ENCODE peak calls at places on chromosomes 2 and 18, in five cellular contexts. E is adrenal gland, H is IMR-90, C is tibial nerve, G is erythroblast. R is an unnamed sample.

GRCh38 chr18:74252032-74252380 is 39.8 kb downstream of the CYB5A start:
- DNase-seq in E (no peak), H (peak; percentile 53), C (no peak), G (no peak), R (no peak)

GRCh38 chr2:29834624-29835023 is 86.8 kb downstream of the ALK start:
- DNase-seq in E (no peak), H (no peak), C (no peak), G (no peak), R (no peak)

GRCh38 chr2:41736586-41736985 is 311.2 kb upstream of the PKDCC start:
- DNase-seq in E (no peak), H (no peak), C (no peak), G (no peak), R (no peak)

GRCh38 chr18:24022141-24022540 is 7.6 kb downstream of the TTC39C start:
- DNase-seq in E (no peak), H (peak; percentile 55), C (no peak), G (no peak), R (no peak)

GRCh38 chr2:236498369-236498768 is 71.3 kb upstream of the ACKR3 start:
- DNase-seq in E (no peak), H (peak; percentile 9), C (no peak), G (no peak), R (no peak)

GRCh38 chr2:25763575-25763974 is 90.2 kb upstream of the DTNB start:
- DNase-seq in E (no peak), H (no peak), C (no peak), G (no peak), R (no peak)

GRCh38 chr2:226187601-226188000 is 612.0 kb downstream of the IRS1 start:
- DNase-seq in E (no peak), H (peak; percentile 95), C (no peak), G (no peak), R (no peak)

GRCh38 chr2:36380624-36381481 is 25.3 kb downstream of the CRIM1 start:
- DNase-seq in E (no peak), H (no peak), C (no peak), G (no peak), R (peak; percentile 60)

GRCh38 chr2:3269425-3270094 is 108.1 kb downstream of the EIPR1 start:
- DNase-seq in E (no peak), H (no peak), C (no peak), G (no peak), R (no peak)

GRCh38 chr2:215870088-215870490 is 143.3 kb downstream of the MREG start:
- DNase-seq in E (no peak), H (peak; percentile 72), C (no peak), G (peak; percentile 79), R (no peak)

GRCh38 chr18:48949606-48950535 is 894 bp downstream of the SMAD7 start:
- DNase-seq in E (no peak), H (peak; percentile 60), C (no peak), G (peak; percentile 22), R (no peak)

GRCh38 chr2:50143822-50144575 is 887.9 kb downstream of the NRXN1 start:
- DNase-seq in E (peak; percentile 14), H (no peak), C (no peak), G (peak; percentile 29), R (peak; percentile 21)

GRCh38 chr2:135744761-135745314 is 3.2 kb downstream of the UBXN4 start:
- DNase-seq in E (no peak), H (peak; percentile 17), C (no peak), G (peak; percentile 47), R (peak; percentile 32)
- TF ChIP-seq POLR2A in E (no peak), H (no peak), C (no peak), G (no peak), R (no peak)

DNA sequence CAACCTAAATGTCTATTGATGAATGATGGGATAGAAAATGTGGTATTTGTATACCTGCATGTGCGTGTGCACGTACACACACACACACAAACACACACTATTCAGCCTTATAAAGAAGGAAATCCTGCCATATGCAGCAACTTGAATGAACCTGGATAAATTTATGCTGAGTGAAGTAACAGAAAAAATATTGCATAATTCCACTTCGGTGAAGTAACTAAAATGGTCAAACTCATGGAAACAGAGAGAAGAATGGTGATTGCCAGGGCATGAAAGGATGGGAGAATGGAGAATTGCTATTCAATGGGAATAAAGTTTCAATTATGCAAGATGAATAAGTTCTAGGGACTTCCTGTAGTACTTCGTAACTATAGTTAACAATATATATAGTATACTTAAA is 95.5 kb upstream of the SCN1A start:
- DNase-seq in E (no peak), H (no peak), C (no peak), G (no peak), R (no peak)
- TF ChIP-seq POLR2A in E (no peak), H (no peak), C (no peak), G (no peak), R (no peak)

GRCh38 chr2:72887836-72888437 is 729 bp downstream of the SPR start:
- DNase-seq in E (peak; percentile 94), H (peak; percentile 84), C (peak; percentile 82), G (peak; percentile 68), R (peak; percentile 93)
- TF ChIP-seq POLR2A in E (no peak), H (no peak), C (no peak), G (no peak), R (no peak)

GRCh38 chr2:111122631-111123421 is 2.1 kb downstream of the BCL2L11 start:
- DNase-seq in E (peak; percentile 90), H (peak; percentile 82), C (peak; percentile 61), G (peak; percentile 73), R (peak; percentile 87)

GRCh38 chr2:111120253-111121027 is at the start of gene BCL2L11:
- DNase-seq in E (peak; percentile 91), H (peak; percentile 89), C (peak; percentile 82), G (peak; percentile 98), R (peak; percentile 94)

GRCh38 chr2:111123751-111124150 is 3.0 kb downstream of the BCL2L11 start:
- DNase-seq in E (no peak), H (no peak), C (no peak), G (no peak), R (no peak)

GRCh38 chr2:111121028-111121872 is 536 bp downstream of the BCL2L11 start:
- DNase-seq in E (peak; percentile 64), H (no peak), C (peak; percentile 14), G (peak; percentile 84), R (peak; percentile 50)

DNA sequence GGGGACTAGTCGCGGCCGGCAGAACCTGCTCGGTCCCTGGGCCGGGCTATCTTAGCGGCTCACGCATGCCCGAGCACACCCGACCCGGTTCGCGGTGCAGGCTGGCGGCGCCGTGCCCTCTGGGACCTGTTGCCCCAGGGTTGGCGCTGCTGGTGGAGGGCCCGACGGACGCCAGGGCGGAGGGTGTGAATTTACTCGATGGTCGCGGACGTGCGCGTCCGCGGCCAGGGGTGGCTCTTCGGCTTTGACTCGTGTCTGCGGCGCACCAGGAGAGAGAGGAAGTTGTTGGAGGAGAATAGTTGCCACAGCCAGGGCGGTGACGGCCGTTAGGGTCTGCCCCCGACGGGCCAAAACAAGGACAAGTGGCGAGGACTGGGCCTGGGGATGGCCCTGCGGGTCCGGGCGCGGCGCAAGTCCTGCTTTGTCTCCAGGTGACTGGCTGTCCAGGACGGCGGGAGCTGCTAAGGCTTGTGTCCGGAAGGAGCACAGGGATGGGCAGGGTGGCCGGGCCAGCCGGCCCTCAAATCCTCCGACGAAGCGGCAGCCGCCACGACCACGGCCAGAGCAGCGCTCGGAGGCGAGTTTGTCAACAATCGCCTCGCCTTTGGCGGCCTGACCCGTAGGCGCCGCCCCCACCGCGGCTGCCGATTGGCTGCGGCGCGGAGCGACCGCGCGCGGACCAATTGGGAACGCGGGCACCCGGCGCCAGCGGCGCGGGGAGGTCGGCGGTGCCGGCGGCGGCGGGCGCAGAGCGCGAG is 1.3 kb downstream of the BCL2L11 start:
- DNase-seq in E (peak; percentile 90), H (peak; percentile 85), C (peak; percentile 79), G (peak; percentile 96), R (peak; percentile 88)
- TF ChIP-seq POLR2A in E (no peak), H (no peak), C (peak; percentile 32), G (peak; percentile 83), R (no peak)

GRCh38 chr2:74221604-74222299 is 23.3 kb downstream of the MTHFD2 start:
- DNase-seq in E (no peak), H (no peak), C (no peak), G (no peak), R (no peak)
- TF ChIP-seq POLR2A in E (no peak), H (no peak), C (no peak), G (no peak), R (no peak)

GRCh38 chr2:190988910-190989309 is 25.1 kb downstream of the STAT1 start:
- DNase-seq in E (no peak), H (no peak), C (no peak), G (no peak), R (no peak)
- TF ChIP-seq POLR2A in E (no peak), H (no peak), C (no peak), G (no peak), R (no peak)

GRCh38 chr2:65227035-65227470 is 578 bp upstream of the ACTR2 start:
- DNase-seq in E (peak; percentile 30), H (no peak), C (no peak), G (no peak), R (no peak)

GRCh38 chr2:65231121-65231520 is 3.5 kb downstream of the ACTR2 start:
- DNase-seq in E (no peak), H (peak; percentile 61), C (no peak), G (no peak), R (no peak)

GRCh38 chr2:65231892-65232477 is 4.4 kb downstream of the ACTR2 start:
- DNase-seq in E (no peak), H (peak; percentile 38), C (no peak), G (no peak), R (no peak)

GRCh38 chr2:65227471-65228248 is at the start of gene ACTR2:
- DNase-seq in E (peak; percentile 97), H (peak; percentile 96), C (peak; percentile 89), G (peak; percentile 97), R (peak; percentile 97)

DNA sequence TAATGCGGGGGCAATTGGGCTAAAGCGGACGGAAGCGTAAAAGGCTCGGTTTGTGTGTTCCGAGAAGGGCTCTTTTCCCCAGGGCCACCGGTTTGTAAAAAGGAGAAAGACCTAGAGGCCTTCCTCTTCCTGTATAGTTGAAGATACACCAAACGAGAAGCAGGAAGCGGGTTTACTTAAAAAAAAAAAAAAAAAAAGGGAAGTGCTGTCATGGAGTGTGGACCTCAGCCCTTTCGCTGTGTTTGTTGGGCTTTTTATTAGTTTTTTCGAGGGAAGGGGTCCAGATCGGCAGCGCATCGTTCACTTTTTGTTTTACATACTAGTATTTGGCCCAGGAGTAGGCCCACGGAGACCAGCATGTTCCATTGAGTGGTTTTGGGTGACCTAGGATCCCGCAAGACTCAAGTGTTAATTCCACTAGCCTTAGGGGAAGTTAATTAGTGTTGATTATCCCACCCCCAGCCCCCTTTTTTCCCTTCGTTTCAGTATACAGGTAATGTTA is 669 bp downstream of the ACTR2 start:
- DNase-seq in E (no peak), H (peak; percentile 39), C (no peak), G (no peak), R (peak; percentile 35)
- TF ChIP-seq POLR2A in E (no peak), H (no peak), C (no peak), G (no peak), R (no peak)

GRCh38 chr18:12377556-12378553 is 828 bp upstream of the AFG3L2 start:
- DNase-seq in E (no peak), H (no peak), C (no peak), G (no peak), R (no peak)
- TF ChIP-seq POLR2A in E (peak; percentile 56), H (peak; percentile 83), C (peak; percentile 62), G (peak; percentile 51), R (peak; percentile 71)